ENCODE peak calls at places on chromosomes 1 and 21, in seven cellular contexts. O is GM12878; A is left ventricle myocardium inferior; J is CD8-positive, alpha-beta T cell; C is pancreas; N is PC-3; L is cardiac muscle cell. S is an unnamed sample.

GRCh38 chr1:97632075-97632474 is 288.8 kb downstream of the DPYD start:
- DNase-seq in O (no peak), A (no peak), J (no peak), C (no peak), N (peak), L (peak), S (no peak)

GRCh38 chr1:208272311-208272710 is 28.1 kb upstream of the PLXNA2 start:
- DNase-seq in O (no peak), A (no peak), J (no peak), C (no peak), N (no peak), L (no peak), S (no peak)

GRCh38 chr1:88398338-88398737 is 285.7 kb upstream of the PKN2 start:
- DNase-seq in O (no peak), A (no peak), J (no peak), C (no peak), N (peak), L (no peak), S (no peak)

GRCh38 chr1:30751830-30752650 is 5.5 kb downstream of the LAPTM5 start:
- DNase-seq in O (no peak), A (no peak), J (no peak), C (no peak), N (no peak), L (no peak), S (no peak)

GRCh38 chr1:89274431-89274857 is 1.8 kb upstream of the GBP5 start:
- DNase-seq in O (no peak), A (no peak), J (no peak), C (no peak), N (peak), L (no peak), S (no peak)

GRCh38 chr1:27564710-27565649 is 39.0 kb downstream of the AHDC1 start:
- DNase-seq in O (no peak), A (peak), J (no peak), C (peak), N (no peak), L (no peak), S (no peak)

GRCh38 chr1:93219443-93219842 is 38.9 kb downstream of the CCDC18 start:
- DNase-seq in O (peak), A (no peak), J (no peak), C (no peak), N (no peak), L (no peak), S (no peak)

GRCh38 chr1:185479781-185480180 is 162.7 kb upstream of the IVNS1ABP start:
- DNase-seq in O (no peak), A (no peak), J (no peak), C (no peak), N (no peak), L (no peak), S (no peak)

GRCh38 chr1:152479792-152480595 is 30.6 kb upstream of the LCE5A start:
- DNase-seq in O (no peak), A (peak), J (peak), C (peak), N (peak), L (no peak), S (no peak)

GRCh38 chr1:241357366-241358305 is 631 bp upstream of the RGS7 start:
- DNase-seq in O (no peak), A (no peak), J (no peak), C (no peak), N (no peak), L (peak), S (no peak)

GRCh38 chr21:24411429-24411828 is 1195.9 kb downstream of the MRPL39 start:
- DNase-seq in O (no peak), A (no peak), J (no peak), C (no peak), N (no peak), L (no peak), S (no peak)

GRCh38 chr1:25889470-25889869 is 14.0 kb upstream of the PAQR7 start:
- DNase-seq in O (no peak), A (no peak), J (no peak), C (no peak), N (peak), L (no peak), S (no peak)

GRCh38 chr1:155198547-155198906 is 9.2 kb downstream of the THBS3 start:
- DNase-seq in O (no peak), A (no peak), J (no peak), C (no peak), N (no peak), L (no peak), S (no peak)

GRCh38 chr1:90919900-90920299 is 101.9 kb downstream of the ZNF644 start:
- DNase-seq in O (no peak), A (no peak), J (no peak), C (no peak), N (no peak), L (no peak), S (no peak)

GRCh38 chr1:70718086-70718630 is 307.1 kb downstream of the CTH start:
- DNase-seq in O (no peak), A (no peak), J (no peak), C (no peak), N (no peak), L (no peak), S (no peak)

GRCh38 chr21:37044643-37045042 is 28.2 kb downstream of the PIGP start:
- DNase-seq in O (no peak), A (no peak), J (no peak), C (no peak), N (no peak), L (no peak), S (no peak)

GRCh38 chr21:45409466-45410150 is 4.6 kb downstream of the COL18A1 start:
- DNase-seq in O (no peak), A (peak), J (no peak), C (peak), N (no peak), L (no peak), S (peak)

GRCh38 chr1:153507926-153508583 is 27.7 kb downstream of the S100A6 start:
- DNase-seq in O (no peak), A (no peak), J (no peak), C (no peak), N (no peak), L (no peak), S (no peak)

GRCh38 chr1:57279909-57280666 is 143.8 kb downstream of the DAB1 start:
- DNase-seq in O (no peak), A (no peak), J (no peak), C (no peak), N (peak), L (no peak), S (no peak)

GRCh38 chr21:31363720-31364119 is 19.7 kb upstream of the TIAM1 start:
- DNase-seq in O (no peak), A (no peak), J (no peak), C (no peak), N (no peak), L (no peak), S (no peak)

GRCh38 chr1:94927405-94928175 is 680 bp upstream of the CNN3 start:
- DNase-seq in O (no peak), A (no peak), J (no peak), C (peak), N (no peak), L (peak), S (no peak)

GRCh38 chr1:119737040-119737682 is 25.4 kb downstream of the PHGDH start:
- DNase-seq in O (no peak), A (peak), J (no peak), C (peak), N (no peak), L (peak), S (no peak)

GRCh38 chr1:167629681-167630567 is at the start of gene RCSD1:
- DNase-seq in O (no peak), A (peak), J (peak), C (no peak), N (no peak), L (peak), S (no peak)

GRCh38 chr1:231628207-231628876 is 1.8 kb downstream of the DISC1 start:
- DNase-seq in O (no peak), A (no peak), J (no peak), C (no peak), N (peak), L (no peak), S (no peak)

GRCh38 chr1:247118946-247119446 is 14.8 kb upstream of the ZNF669 start:
- DNase-seq in O (no peak), A (no peak), J (no peak), C (no peak), N (peak), L (peak), S (no peak)

GRCh38 chr1:238409947-238410346 is 519.2 kb upstream of the ZP4 start:
- DNase-seq in O (no peak), A (no peak), J (no peak), C (no peak), N (no peak), L (no peak), S (no peak)

GRCh38 chr1:236868625-236869467 is 73.8 kb downstream of the MTR start:
- DNase-seq in O (peak), A (no peak), J (peak), C (no peak), N (peak), L (peak), S (no peak)

GRCh38 chr1:14190508-14190907 is 408.0 kb upstream of the KAZN start:
- DNase-seq in O (no peak), A (no peak), J (no peak), C (no peak), N (peak), L (no peak), S (no peak)

GRCh38 chr21:41611966-41612606 is 104.1 kb upstream of the TMPRSS2 start:
- DNase-seq in O (no peak), A (no peak), J (no peak), C (no peak), N (peak), L (no peak), S (no peak)

GRCh38 chr1:32741417-32742131 is 39.0 kb upstream of the SYNC start:
- DNase-seq in O (no peak), A (no peak), J (no peak), C (no peak), N (peak), L (peak), S (no peak)

GRCh38 chr1:108722292-108722691 is 9.6 kb downstream of the FNDC7 start:
- DNase-seq in O (no peak), A (no peak), J (no peak), C (no peak), N (no peak), L (no peak), S (no peak)

GRCh38 chr1:36382669-36383068 is 3.1 kb downstream of the STK40 start:
- DNase-seq in O (no peak), A (no peak), J (no peak), C (no peak), N (no peak), L (no peak), S (no peak)

GRCh38 chr1:209769956-209770355 is 14.1 kb downstream of the TRAF3IP3 start:
- DNase-seq in O (no peak), A (no peak), J (no peak), C (no peak), N (no peak), L (no peak), S (no peak)

GRCh38 chr1:2174348-2175054 is 20.1 kb downstream of the FAAP20 start:
- DNase-seq in O (no peak), A (peak), J (no peak), C (no peak), N (peak), L (peak), S (peak)

GRCh38 chr1:186078245-186078644 is 296.8 kb downstream of the TPR start:
- DNase-seq in O (peak), A (no peak), J (no peak), C (no peak), N (peak), L (no peak), S (no peak)

GRCh38 chr1:245684111-245684510 is 529.3 kb downstream of the KIF26B start:
- DNase-seq in O (no peak), A (no peak), J (no peak), C (no peak), N (no peak), L (no peak), S (no peak)

GRCh38 chr1:81142099-81142776 is 658.5 kb upstream of the ADGRL2 start:
- DNase-seq in O (no peak), A (no peak), J (no peak), C (no peak), N (peak), L (no peak), S (no peak)

GRCh38 chr21:15837603-15838002 is 107.8 kb downstream of the USP25 start:
- DNase-seq in O (no peak), A (no peak), J (no peak), C (no peak), N (no peak), L (peak), S (no peak)

GRCh38 chr1:11432526-11432925 is 46.4 kb upstream of the DISP3 start:
- DNase-seq in O (no peak), A (no peak), J (no peak), C (no peak), N (no peak), L (no peak), S (no peak)

GRCh38 chr1:7985851-7986612 is 24.5 kb downstream of the PARK7 start:
- DNase-seq in O (no peak), A (no peak), J (no peak), C (no peak), N (no peak), L (no peak), S (no peak)

GRCh38 chr1:7991504-7992440 is 30.3 kb downstream of the PARK7 start:
- DNase-seq in O (no peak), A (no peak), J (no peak), C (no peak), N (no peak), L (no peak), S (no peak)

GRCh38 chr1:7989762-7990428 is 28.4 kb downstream of the PARK7 start:
- DNase-seq in O (no peak), A (no peak), J (no peak), C (no peak), N (no peak), L (no peak), S (no peak)

GRCh38 chr1:7987528-7987927 is 26.0 kb downstream of the PARK7 start:
- DNase-seq in O (no peak), A (no peak), J (no peak), C (no peak), N (no peak), L (no peak), S (no peak)

DNA sequence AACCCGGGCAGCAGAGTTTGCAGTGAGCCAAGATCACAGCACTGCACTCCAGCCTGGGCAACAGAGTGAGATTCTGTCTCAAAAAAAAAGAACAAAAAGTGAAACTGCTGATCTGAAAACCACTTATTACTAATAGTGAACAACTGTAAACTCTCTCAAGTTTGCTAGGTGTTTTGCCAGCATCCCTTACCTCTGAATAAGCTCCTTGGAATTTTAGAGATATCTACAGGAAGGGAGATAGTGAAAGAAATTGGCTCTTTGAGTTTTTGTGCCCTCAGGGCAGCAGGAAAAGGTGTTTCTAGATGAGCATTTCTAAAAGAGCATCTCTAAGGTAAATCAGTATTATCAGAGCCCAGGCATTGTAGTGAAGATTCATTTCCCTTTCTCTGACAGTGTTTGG is 27.1 kb downstream of the PARK7 start:
- DNase-seq in O (no peak), A (no peak), J (no peak), C (no peak), N (peak), L (no peak), S (no peak)
- H3K27ac ChIP-seq in O (no peak), A (no peak), J (no peak), C (no peak), N (no peak), L (peak), S (no peak)

GRCh38 chr1:58717979-58718378 is 18.1 kb upstream of the MYSM1 start:
- DNase-seq in O (no peak), A (no peak), J (peak), C (no peak), N (no peak), L (no peak), S (no peak)
- H3K27ac ChIP-seq in O (no peak), A (peak), J (peak), C (no peak), N (no peak), L (no peak), S (peak)

GRCh38 chr1:183577897-183578470 is 12.3 kb downstream of the NCF2 start:
- DNase-seq in O (no peak), A (no peak), J (no peak), C (no peak), N (no peak), L (no peak), S (no peak)

GRCh38 chr1:183578846-183579245 is 11.4 kb downstream of the NCF2 start:
- DNase-seq in O (no peak), A (no peak), J (no peak), C (no peak), N (no peak), L (peak), S (no peak)

GRCh38 chr1:183580281-183580682 is 10.0 kb downstream of the NCF2 start:
- DNase-seq in O (no peak), A (no peak), J (no peak), C (no peak), N (peak), L (peak), S (no peak)

GRCh38 chr1:183575606-183576005 is 14.7 kb downstream of the NCF2 start:
- DNase-seq in O (no peak), A (no peak), J (no peak), C (no peak), N (no peak), L (no peak), S (no peak)

DNA sequence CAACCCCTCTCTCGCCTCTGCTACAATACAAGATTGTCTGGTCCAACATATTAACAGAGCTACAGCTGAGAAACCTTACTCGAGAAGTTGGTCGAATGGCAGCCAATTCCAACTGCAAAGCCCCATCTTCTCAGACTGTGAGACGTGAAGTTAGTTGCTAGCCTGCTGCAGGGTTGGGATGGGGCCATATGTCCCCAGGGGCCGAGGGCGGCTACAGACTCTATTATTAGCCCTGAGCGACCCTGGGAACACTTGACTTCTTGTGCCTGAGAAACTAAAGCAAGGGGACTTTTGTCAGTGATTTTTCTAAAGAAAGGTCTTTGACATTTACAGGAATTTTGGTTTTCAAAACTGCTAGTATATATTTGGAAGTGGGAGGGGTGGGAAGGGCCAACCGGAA is 13.7 kb downstream of the NCF2 start:
- DNase-seq in O (no peak), A (peak), J (no peak), C (no peak), N (no peak), L (peak), S (no peak)
- H3K27ac ChIP-seq in O (no peak), A (peak), J (no peak), C (no peak), N (no peak), L (peak), S (no peak)

DNA sequence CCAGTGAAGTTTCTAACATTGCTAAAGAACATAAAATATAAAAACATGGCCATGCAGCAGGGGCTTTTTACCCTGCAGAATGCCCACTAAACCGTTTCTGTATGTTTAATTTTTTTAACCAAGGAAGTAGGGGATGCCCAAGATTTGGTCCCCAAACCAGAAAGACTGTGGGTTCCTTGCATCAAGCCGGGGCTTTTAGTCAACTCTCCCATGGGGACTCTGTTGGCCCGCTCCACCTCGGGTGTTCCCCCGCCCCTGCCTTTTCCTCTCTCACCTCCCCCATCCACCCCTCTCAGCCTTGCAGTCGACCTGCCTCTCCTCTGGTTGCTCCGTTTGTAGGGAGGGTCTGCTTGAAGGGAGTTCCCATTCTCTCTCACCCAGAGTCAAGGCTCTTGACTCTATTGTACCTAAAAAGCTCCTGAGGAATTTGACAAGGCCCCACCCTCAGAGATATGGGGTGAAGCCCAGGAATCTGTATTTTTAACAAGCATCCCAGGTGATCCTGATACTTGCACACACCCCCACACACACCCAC is 117.5 kb downstream of the TOMM20 start:
- DNase-seq in O (peak), A (no peak), J (no peak), C (no peak), N (no peak), L (no peak), S (no peak)
- H3K27ac ChIP-seq in O (peak), A (peak), J (peak), C (no peak), N (peak), L (no peak), S (no peak)